ENCODE peak calls at places on chromosomes 7 and 10, in eight cellular contexts. M, Z, B, Q, S, R, W and N are unnamed samples.

GRCh38 chr10:132967540-132967939 is 25.2 kb upstream of the CFAP46 start:
- DNase-seq in M (no peak), Z (no peak), B (peak; percentile 35), Q (no peak), S (no peak), R (no peak), W (no peak), N (no peak)

GRCh38 chr10:129531195-129531968 is 64.3 kb downstream of the MGMT start:
- DNase-seq in M (no peak), Z (no peak), B (no peak), Q (no peak), S (no peak), R (peak; percentile 56), W (peak; percentile 34), N (no peak)

GRCh38 chr10:132302911-132303310 is 4.8 kb downstream of the STK32C start:
- DNase-seq in M (no peak), Z (no peak), B (no peak), Q (no peak), S (no peak), R (no peak), W (no peak), N (no peak)

GRCh38 chr7:94243312-94243711 is 151.4 kb upstream of the COL1A2 start:
- DNase-seq in M (no peak), Z (no peak), B (no peak), Q (no peak), S (no peak), R (no peak), W (no peak), N (no peak)

GRCh38 chr10:98312816-98313215 is 44.8 kb upstream of the LOXL4 start:
- DNase-seq in M (no peak), Z (no peak), B (no peak), Q (no peak), S (no peak), R (no peak), W (no peak), N (no peak)

GRCh38 chr7:91034459-91035368 is 229.5 kb upstream of the FZD1 start:
- DNase-seq in M (peak; percentile 74), Z (peak; percentile 35), B (peak; percentile 57), Q (peak; percentile 26), S (peak; percentile 85), R (peak; percentile 63), W (peak; percentile 8), N (no peak)

GRCh38 chr7:149845257-149845980 is 7.2 kb downstream of the ZNF862 start:
- DNase-seq in M (no peak), Z (no peak), B (no peak), Q (no peak), S (no peak), R (no peak), W (no peak), N (no peak)

GRCh38 chr7:1083729-1084657 is 3.9 kb upstream of the GPER1 start:
- DNase-seq in M (peak; percentile 93), Z (no peak), B (peak; percentile 86), Q (peak; percentile 42), S (peak; percentile 44), R (no peak), W (no peak), N (no peak)

GRCh38 chr10:78255214-78255613 is 221.6 kb downstream of the RPS24 start:
- DNase-seq in M (no peak), Z (no peak), B (no peak), Q (no peak), S (no peak), R (peak; percentile 56), W (no peak), N (no peak)

GRCh38 chr7:33792547-33793105 is 112.7 kb upstream of the BMPER start:
- DNase-seq in M (no peak), Z (no peak), B (no peak), Q (no peak), S (no peak), R (no peak), W (no peak), N (no peak)

GRCh38 chr7:55308186-55308929 is 56.8 kb upstream of the LANCL2 start:
- DNase-seq in M (no peak), Z (no peak), B (no peak), Q (no peak), S (no peak), R (peak; percentile 87), W (peak; percentile 30), N (no peak)

GRCh38 chr7:139594911-139595476 is 71.5 kb downstream of the CLEC2L start:
- DNase-seq in M (no peak), Z (no peak), B (no peak), Q (no peak), S (no peak), R (no peak), W (no peak), N (no peak)

GRCh38 chr10:128173383-128173782 is 47.2 kb upstream of the MKI67 start:
- DNase-seq in M (no peak), Z (no peak), B (no peak), Q (no peak), S (no peak), R (no peak), W (peak; percentile 41), N (no peak)

GRCh38 chr10:104336829-104337526 is 1.3 kb downstream of the ITPRIP start:
- DNase-seq in M (no peak), Z (peak; percentile 19), B (no peak), Q (no peak), S (no peak), R (peak; percentile 80), W (peak; percentile 20), N (no peak)

GRCh38 chr7:70700055-70700934 is 431.6 kb upstream of the GALNT17 start:
- DNase-seq in M (no peak), Z (no peak), B (no peak), Q (no peak), S (no peak), R (no peak), W (no peak), N (no peak)

GRCh38 chr7:42967391-42967790 is 35.2 kb downstream of the MRPL32 start:
- DNase-seq in M (no peak), Z (no peak), B (no peak), Q (no peak), S (no peak), R (no peak), W (no peak), N (no peak)

GRCh38 chr10:71080381-71081228 is 131.8 kb upstream of the UNC5B start:
- DNase-seq in M (peak; percentile 9), Z (peak; percentile 9), B (peak; percentile 3), Q (peak; percentile 2), S (no peak), R (no peak), W (no peak), N (no peak)

GRCh38 chr7:155487509-155488482 is 29.9 kb downstream of the EN2 start:
- DNase-seq in M (no peak), Z (no peak), B (no peak), Q (no peak), S (no peak), R (no peak), W (no peak), N (no peak)

DNA sequence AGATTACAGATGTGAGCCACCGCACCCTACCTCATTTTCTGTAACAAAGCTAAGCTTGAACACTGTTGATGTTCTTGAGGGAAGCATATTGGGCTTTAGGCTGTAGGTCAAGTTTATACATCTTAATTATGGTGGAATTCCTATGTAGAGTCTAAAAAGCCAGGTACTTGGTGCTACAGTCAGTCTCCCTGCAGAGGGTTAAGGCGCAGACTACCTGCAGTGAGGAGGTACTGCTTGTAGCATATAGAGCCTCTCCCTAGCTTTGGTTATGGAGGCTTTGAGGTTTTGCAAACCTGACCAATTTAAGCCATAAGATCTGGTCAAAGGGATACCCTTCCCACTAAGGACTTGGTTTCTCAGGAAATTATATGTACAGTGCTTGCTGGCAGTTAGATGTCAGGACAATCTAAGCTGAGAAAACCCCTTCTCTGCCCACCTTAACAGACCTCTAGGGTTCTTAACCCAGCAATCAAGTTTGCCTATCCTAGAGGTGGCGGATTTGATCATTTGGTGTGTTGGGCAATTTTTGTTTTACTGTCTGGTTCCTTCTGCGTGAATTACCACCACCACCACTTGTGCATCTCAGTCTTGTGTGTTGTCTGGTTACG is 6.0 kb downstream of the PPIA start:
- DNase-seq in M (no peak), Z (no peak), B (no peak), Q (no peak), S (no peak), R (no peak), W (no peak), N (no peak)
- TF ChIP-seq POLR2A in M (no peak), Z (no peak), B (no peak), Q (no peak), S (no peak), R (no peak), W (peak; percentile 67), N (no peak)

GRCh38 chr10:126373137-126373536 is 15.1 kb downstream of the ADAM12 start:
- DNase-seq in M (no peak), Z (no peak), B (peak; percentile 17), Q (no peak), S (no peak), R (peak; percentile 50), W (no peak), N (no peak)
- TF ChIP-seq CTCF in M (no peak), Z (no peak), B (no peak), Q (no peak), S (no peak), R (peak; percentile 9), W (no peak), N (no peak)

DNA sequence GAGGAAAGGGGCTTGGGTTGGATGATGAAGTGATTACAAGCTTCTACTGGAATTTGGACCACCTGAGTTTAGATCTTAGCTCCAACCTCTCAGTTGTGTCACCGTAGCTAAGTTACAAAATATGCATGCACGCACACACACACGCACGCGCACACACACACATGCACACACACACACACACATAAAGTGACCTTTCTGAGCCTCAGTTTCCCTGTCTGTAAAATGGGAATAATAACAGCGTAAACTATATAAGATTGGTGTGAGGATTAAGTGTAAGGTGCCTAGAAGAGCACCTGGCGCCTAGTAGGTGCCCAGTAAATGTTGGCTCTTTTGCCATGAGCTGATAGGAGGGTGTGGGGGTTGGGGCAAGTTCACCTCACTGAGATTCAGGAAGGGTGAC is 12.6 kb upstream of the AQP1 start:
- DNase-seq in M (no peak), Z (no peak), B (no peak), Q (no peak), S (no peak), R (no peak), W (no peak), N (no peak)
- H3K27ac ChIP-seq in M (peak overlapping the region; percentile 59), Z (no peak overlapping the region), B (no peak overlapping the region), Q (no peak overlapping the region), S (peak overlapping the region; percentile 83), R (no peak overlapping the region), W (no peak overlapping the region), N (peak overlapping the region; percentile 74)

GRCh38 chr10:113957013-113957412 is 86.7 kb upstream of the ADRB1 start:
- DNase-seq in M (no peak), Z (peak; percentile 42), B (no peak), Q (no peak), S (no peak), R (peak; percentile 93), W (peak; percentile 65), N (no peak)

GRCh38 chr10:113961261-113961938 is 82.3 kb upstream of the ADRB1 start:
- DNase-seq in M (no peak), Z (no peak), B (peak; percentile 44), Q (no peak), S (no peak), R (no peak), W (no peak), N (no peak)

GRCh38 chr10:113960617-113961260 is 82.9 kb upstream of the ADRB1 start:
- DNase-seq in M (peak; percentile 61), Z (no peak), B (peak; percentile 83), Q (no peak), S (no peak), R (no peak), W (peak; percentile 54), N (no peak)

GRCh38 chr10:113958631-113959382 is 84.9 kb upstream of the ADRB1 start:
- DNase-seq in M (peak; percentile 46), Z (peak; percentile 61), B (peak; percentile 70), Q (peak; percentile 37), S (peak; percentile 32), R (peak; percentile 93), W (peak; percentile 88), N (no peak)

GRCh38 chr10:113959383-113959760 is 84.3 kb upstream of the ADRB1 start:
- DNase-seq in M (peak; percentile 73), Z (no peak), B (peak; percentile 84), Q (no peak), S (no peak), R (no peak), W (no peak), N (no peak)
- TF ChIP-seq POLR2A in M (no peak), Z (no peak), B (peak; percentile 74), Q (no peak), S (no peak), R (no peak), W (no peak), N (no peak)